ENCODE peak calls at places on chromosome 1, in six cellular contexts. I is tibial nerve, L is GM20000, Y is endodermal cell, J is uterus, N is GM23338. S is an unnamed sample.

GRCh38 chr1:7265771-7266371 is 480.6 kb downstream of the CAMTA1 start:
- DNase-seq in I (no peak), L (no peak), Y (peak; percentile 33), J (no peak), N (no peak), S (peak; percentile 77)

GRCh38 chr1:151211972-151212705 is 13.8 kb downstream of the PIP5K1A start:
- DNase-seq in I (no peak), L (no peak), Y (no peak), J (no peak), N (no peak), S (no peak)

GRCh38 chr1:187390157-187390556 is 561.4 kb downstream of the PLA2G4A start:
- DNase-seq in I (no peak), L (no peak), Y (no peak), J (no peak), N (peak; percentile 27), S (peak; percentile 8)

GRCh38 chr1:7110306-7110705 is 325.1 kb downstream of the CAMTA1 start:
- DNase-seq in I (no peak), L (no peak), Y (no peak), J (no peak), N (no peak), S (no peak)

GRCh38 chr1:56873213-56873612 is 18.6 kb downstream of the C8A start:
- DNase-seq in I (no peak), L (no peak), Y (no peak), J (no peak), N (no peak), S (no peak)

GRCh38 chr1:26862781-26863676 is at the start of gene SFN:
- DNase-seq in I (no peak), L (peak; percentile 51), Y (peak; percentile 97), J (no peak), N (peak; percentile 93), S (no peak)

GRCh38 chr1:183998045-183998444 is 39.5 kb downstream of the COLGALT2 start:
- DNase-seq in I (no peak), L (no peak), Y (no peak), J (no peak), N (no peak), S (no peak)

GRCh38 chr1:153386500-153386901 is 4.4 kb downstream of the S100A8 start:
- DNase-seq in I (peak; percentile 53), L (no peak), Y (peak; percentile 14), J (no peak), N (no peak), S (no peak)

GRCh38 chr1:202248861-202249260 is 55.3 kb downstream of the LGR6 start:
- DNase-seq in I (no peak), L (no peak), Y (peak; percentile 21), J (no peak), N (no peak), S (no peak)

GRCh38 chr1:231420299-231420958 is 1.7 kb downstream of the EGLN1 start:
- DNase-seq in I (no peak), L (no peak), Y (peak; percentile 54), J (no peak), N (peak; percentile 22), S (peak; percentile 47)

GRCh38 chr1:227885648-227886502 is 61.9 kb downstream of the WNT9A start:
- DNase-seq in I (peak; percentile 72), L (no peak), Y (peak; percentile 57), J (peak; percentile 82), N (no peak), S (peak; percentile 45)

GRCh38 chr1:205263580-205264190 is 35.9 kb downstream of the TMCC2 start:
- DNase-seq in I (no peak), L (no peak), Y (no peak), J (no peak), N (no peak), S (peak; percentile 46)

GRCh38 chr1:1235016-1235744 is 3.1 kb downstream of the B3GALT6 start:
- DNase-seq in I (no peak), L (no peak), Y (no peak), J (no peak), N (no peak), S (no peak)

GRCh38 chr1:205800973-205801703 is 11.9 kb downstream of the SLC41A1 start:
- DNase-seq in I (no peak), L (no peak), Y (no peak), J (no peak), N (no peak), S (peak; percentile 27)

GRCh38 chr1:221611930-221612777 is 129.7 kb downstream of the DUSP10 start:
- DNase-seq in I (peak; percentile 21), L (no peak), Y (peak; percentile 59), J (peak; percentile 83), N (no peak), S (peak; percentile 74)

GRCh38 chr1:156813750-156814570 is 2.7 kb downstream of the SH2D2A start:
- DNase-seq in I (peak; percentile 43), L (peak; percentile 80), Y (peak; percentile 93), J (peak; percentile 70), N (peak; percentile 94), S (peak; percentile 68)

GRCh38 chr1:83060216-83060615 is 938.7 kb downstream of the TTLL7 start:
- DNase-seq in I (no peak), L (no peak), Y (no peak), J (no peak), N (no peak), S (peak; percentile 4)

GRCh38 chr1:45011837-45012638 is at the start of gene UROD:
- DNase-seq in I (peak; percentile 92), L (peak; percentile 94), Y (peak; percentile 97), J (peak; percentile 92), N (peak; percentile 98), S (peak; percentile 99)

GRCh38 chr1:99849413-99849743 is 783 bp upstream of the AGL start:
- DNase-seq in I (no peak), L (no peak), Y (no peak), J (no peak), N (no peak), S (peak; percentile 3)

GRCh38 chr1:94273111-94273510 is 35.7 kb upstream of the ARHGAP29 start:
- DNase-seq in I (no peak), L (no peak), Y (no peak), J (no peak), N (no peak), S (no peak)

GRCh38 chr1:220281159-220281574 is 8.9 kb upstream of the RAB3GAP2 start:
- DNase-seq in I (no peak), L (peak; percentile 16), Y (no peak), J (no peak), N (peak; percentile 60), S (peak; percentile 63)

GRCh38 chr1:56095924-56096655 is 483.3 kb downstream of the PLPP3 start:
- DNase-seq in I (peak; percentile 41), L (no peak), Y (no peak), J (peak; percentile 28), N (no peak), S (peak; percentile 92)

GRCh38 chr1:247077768-247078314 is 770 bp downstream of the ZNF670 start:
- DNase-seq in I (no peak), L (peak; percentile 34), Y (no peak), J (no peak), N (no peak), S (peak; percentile 13)

GRCh38 chr1:27572679-27573426 is 31.1 kb downstream of the AHDC1 start:
- DNase-seq in I (no peak), L (no peak), Y (peak; percentile 72), J (peak; percentile 35), N (no peak), S (no peak)

GRCh38 chr1:6623269-6623965 is 1.3 kb upstream of the THAP3 start:
- DNase-seq in I (no peak), L (no peak), Y (no peak), J (no peak), N (no peak), S (peak; percentile 16)

GRCh38 chr1:31014094-31014493 is 51.4 kb downstream of the PUM1 start:
- DNase-seq in I (no peak), L (no peak), Y (no peak), J (no peak), N (no peak), S (no peak)

GRCh38 chr1:31011719-31012118 is 53.8 kb downstream of the PUM1 start:
- DNase-seq in I (no peak), L (no peak), Y (no peak), J (no peak), N (no peak), S (no peak)

GRCh38 chr1:31010081-31010989 is 55.2 kb downstream of the PUM1 start:
- DNase-seq in I (no peak), L (peak; percentile 37), Y (no peak), J (no peak), N (no peak), S (peak; percentile 53)

GRCh38 chr1:31012210-31012924 is 53.1 kb downstream of the PUM1 start:
- DNase-seq in I (no peak), L (no peak), Y (no peak), J (no peak), N (no peak), S (no peak)

GRCh38 chr1:31013187-31013864 is 52.2 kb downstream of the PUM1 start:
- DNase-seq in I (no peak), L (peak; percentile 35), Y (no peak), J (no peak), N (no peak), S (peak; percentile 33)
- TF ChIP-seq CTCF in I (no peak), L (no peak), Y (no peak), J (no peak), N (no peak), S (no peak)

DNA sequence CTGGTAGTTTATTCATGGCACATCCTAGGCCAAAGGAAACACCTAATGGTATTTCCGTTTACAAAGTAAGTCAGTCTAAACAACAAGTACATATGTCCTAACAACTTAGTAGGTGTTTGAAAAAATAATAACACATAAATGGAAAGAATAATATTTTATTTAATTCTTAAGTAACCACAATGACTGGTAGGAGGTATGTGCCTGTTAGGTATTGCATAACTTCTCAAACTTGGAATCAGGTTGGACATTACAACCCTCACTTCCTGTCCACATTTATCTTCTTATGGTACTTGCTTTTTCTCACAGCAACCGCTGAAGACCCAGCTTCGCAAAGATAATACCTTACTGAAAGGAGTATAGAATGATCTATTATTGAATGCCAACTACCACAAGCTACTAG is 64.2 kb downstream of the VPS13D start:
- DNase-seq in I (no peak), L (no peak), Y (no peak), J (no peak), N (no peak), S (peak; percentile 89)
- TF ChIP-seq CTCF in I (no peak), L (no peak), Y (no peak), J (no peak), N (no peak), S (no peak)

DNA sequence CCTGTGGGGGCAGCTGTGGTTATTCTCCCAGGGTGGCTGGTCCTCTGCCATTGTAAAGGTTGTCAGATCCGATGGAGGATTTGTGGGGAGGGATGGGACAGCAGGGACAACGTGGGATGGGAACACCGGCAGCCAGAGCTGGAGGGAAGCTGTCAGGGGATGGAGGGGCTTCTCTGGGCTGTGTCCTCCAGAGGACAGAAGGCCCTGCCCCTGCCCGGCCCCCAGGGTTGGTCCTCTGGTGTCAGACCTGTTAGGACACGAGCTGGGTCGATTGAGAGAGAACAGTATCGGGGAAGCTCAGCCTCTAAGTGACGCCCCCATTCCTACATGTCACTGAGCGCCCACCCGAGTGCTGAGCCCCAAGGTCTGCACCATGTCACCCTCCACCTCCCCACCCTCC is 244.6 kb downstream of the MATN1 start:
- DNase-seq in I (no peak), L (no peak), Y (no peak), J (no peak), N (no peak), S (no peak)
- TF ChIP-seq CTCF in I (no peak), L (no peak), Y (no peak), J (no peak), N (no peak), S (no peak)

DNA sequence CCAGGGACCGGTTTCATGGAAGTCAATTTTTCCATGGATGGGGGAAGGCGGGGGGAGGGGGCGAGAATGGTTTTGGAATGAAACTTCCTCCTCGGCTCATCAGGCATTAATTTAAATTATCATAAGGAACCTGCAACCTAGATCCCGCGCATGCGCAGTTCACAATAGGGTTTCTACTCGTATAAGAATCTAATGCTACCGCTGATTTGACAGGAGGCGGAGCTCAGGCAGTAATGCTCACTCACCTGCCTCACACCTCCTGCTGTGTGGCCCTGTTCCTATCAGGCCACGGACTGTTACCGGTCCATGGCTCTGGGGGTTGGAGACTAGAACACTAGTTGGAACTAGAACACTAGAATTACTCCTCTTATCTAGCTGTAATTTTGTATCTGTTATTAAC is 38.0 kb downstream of the PRRX1 start:
- DNase-seq in I (no peak), L (no peak), Y (peak; percentile 53), J (no peak), N (peak; percentile 24), S (no peak)
- TF ChIP-seq CTCF in I (no peak), L (no peak), Y (no peak), J (no peak), N (no peak), S (no peak)

S was measured in choroid plexus epithelial cell.